ENCODE peak calls at places on chromosome 10, in five cellular contexts. C is astrocyte, R is tibial artery, I is body of pancreas, G is A549. L is an unnamed sample. For H3K4me1, the result is how much of the 10 kb centered on the place peaks cover.

GRCh38 chr10:23158370-23158769 is 33.7 kb upstream of the PTF1A start:
- DNase-seq in C (peak), R (no peak), I (peak), G (peak), L (no peak)

GRCh38 chr10:6292741-6293151 is 90.0 kb downstream of the PFKFB3 start:
- DNase-seq in C (peak), R (no peak), I (no peak), G (no peak), L (no peak)

GRCh38 chr10:110456523-110457091 is 41.1 kb upstream of the DUSP5 start:
- DNase-seq in C (peak), R (no peak), I (no peak), G (no peak), L (no peak)

GRCh38 chr10:18097524-18097923 is 42.7 kb upstream of the CACNB2 start:
- DNase-seq in C (peak), R (no peak), I (no peak), G (no peak), L (no peak)

GRCh38 chr10:132891313-132891712 is 51.1 kb downstream of the CFAP46 start:
- DNase-seq in C (no peak), R (no peak), I (no peak), G (no peak), L (peak)

GRCh38 chr10:121648493-121648892 is 50.2 kb upstream of the FGFR2 start:
- DNase-seq in C (no peak), R (no peak), I (no peak), G (no peak), L (no peak)

GRCh38 chr10:129323311-129323710 is 143.7 kb upstream of the MGMT start:
- DNase-seq in C (no peak), R (no peak), I (no peak), G (no peak), L (no peak)

GRCh38 chr10:120580651-120581259 is 123.7 kb downstream of the PLPP4 start:
- DNase-seq in C (no peak), R (no peak), I (peak), G (no peak), L (no peak)

GRCh38 chr10:102230264-102230860 is 4.3 kb downstream of the ELOVL3 start:
- DNase-seq in C (no peak), R (no peak), I (peak), G (peak), L (peak)

DNA sequence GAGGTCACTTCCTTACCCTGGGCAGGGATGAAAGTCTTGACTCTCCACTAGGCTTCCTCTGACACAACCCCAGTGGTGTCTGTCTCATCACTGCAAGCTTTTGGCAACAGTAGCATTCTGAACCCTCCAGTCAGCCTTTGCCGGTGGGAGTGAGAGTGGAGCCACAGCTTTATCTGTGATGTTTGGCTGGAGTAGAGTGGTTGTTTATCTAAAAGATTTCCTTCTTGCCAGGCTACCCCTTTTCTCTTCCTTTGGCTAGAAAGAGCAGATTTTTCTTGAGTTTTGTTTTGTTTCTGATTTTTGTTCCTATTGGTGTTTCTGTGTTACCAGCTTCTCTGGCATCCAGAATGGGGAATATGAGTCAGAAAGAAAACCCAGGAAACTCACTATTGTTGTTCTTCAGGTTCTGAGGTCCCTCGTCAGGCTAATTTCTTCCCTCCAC is 98.9 kb upstream of the KIF5B start:
- DNase-seq in C (peak), R (no peak), I (no peak), G (no peak), L (no peak)
- H3K4me3 ChIP-seq in C (no peak), R (no peak), I (no peak), G (no peak), L (no peak)

GRCh38 chr10:104981995-104982394 is 340.9 kb downstream of the SORCS3 start:
- DNase-seq in C (no peak), R (no peak), I (no peak), G (no peak), L (no peak)
- H3K27ac ChIP-seq in C (no peak), R (no peak), I (no peak), G (no peak), L (no peak)

DNA sequence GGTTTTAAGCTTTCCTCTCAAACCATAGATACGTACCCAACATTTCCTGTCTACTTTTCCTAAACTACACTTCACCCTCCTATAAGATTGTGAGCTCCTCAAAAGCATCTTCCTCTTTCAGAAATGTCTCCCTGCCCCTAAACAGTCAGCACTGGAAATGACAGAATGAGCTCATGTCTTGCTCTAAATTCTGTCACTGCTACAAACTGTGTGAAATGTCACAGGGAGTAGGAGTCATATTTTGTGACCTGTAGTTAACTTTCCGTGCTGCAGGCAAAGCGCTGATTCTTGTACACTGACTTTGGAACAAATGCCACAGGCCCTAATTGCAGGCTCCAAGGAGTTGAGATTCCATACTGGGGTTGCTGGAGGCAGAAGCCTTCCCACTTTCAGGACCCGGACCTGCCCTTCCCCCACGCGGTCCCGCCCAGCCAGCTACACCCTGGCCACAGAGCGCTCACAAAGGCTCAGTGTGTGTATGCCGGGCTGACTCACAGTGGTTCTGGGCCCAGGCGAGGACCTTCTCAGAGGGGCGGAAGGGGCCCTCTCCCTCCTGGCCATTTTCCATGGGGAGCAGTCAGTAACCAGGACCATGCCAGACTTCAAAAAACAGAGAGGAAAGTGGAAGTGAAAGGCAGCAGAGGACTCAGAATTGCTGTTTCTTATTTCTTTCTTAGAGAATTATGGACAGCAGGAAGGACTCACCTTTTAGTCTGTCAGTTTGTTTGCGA is 24.1 kb downstream of the SCD start:
- DNase-seq in C (peak), R (peak), I (peak), G (peak), L (peak)
- H3K4me1 ChIP-seq in C (under half), R (under half), I (under half), G (half or more), L (half or more)

GRCh38 chr10:115093286-115093775 is at the start of gene ATRNL1:
- DNase-seq in C (no peak), R (no peak), I (peak), G (no peak), L (no peak)
- H3K4me3 ChIP-seq in C (peak), R (peak), I (peak), G (peak), L (peak)